ENCODE peak calls at places on chromosomes 7 and 10, in four cellular contexts. X is endothelial cell; S is stimulated activated CD4-positive, alpha-beta T cell treated with anti-CD3 and anti-CD28 coated beads, Interleukin-12 subunit alpha, Interleukin-12 subunit beta, amount 100 ng/mL, for 48 hours; R is activated CD8-positive, alpha-beta memory T cell treated with anti-CD3 and anti-CD28 coated beads for 24 hours. Y is an unnamed sample.
A peak's percentile ranks its signal among the peaks of the same experiment; 100 is the strongest.

GRCh38 chr10:48439031-48439430 is 132.6 kb downstream of the MAPK8 start:
- DNase-seq in R (no peak), X (no peak), S (no peak), Y (peak; percentile 29)

GRCh38 chr7:150325110-150325611 is 1.8 kb upstream of the ACTR3C start:
- DNase-seq in X (no peak), S (no peak), R (no peak), Y (no peak)

GRCh38 chr7:81484266-81484665 is 285.6 kb downstream of the HGF start:
- DNase-seq in S (no peak), X (peak; percentile 24), R (no peak), Y (peak; percentile 47)

GRCh38 chr7:20393021-20394015 is 62.6 kb downstream of the ITGB8 start:
- DNase-seq in S (no peak), R (no peak), X (no peak), Y (no peak)

GRCh38 chr7:80783688-80784327 is 135.0 kb downstream of the SEMA3C start:
- DNase-seq in R (no peak), S (no peak), X (no peak), Y (no peak)

GRCh38 chr7:140656548-140657515 is 15.9 kb upstream of the ADCK2 start:
- DNase-seq in X (no peak), S (no peak), R (no peak), Y (no peak)

GRCh38 chr10:116253716-116254115 is 19.3 kb downstream of the GFRA1 start:
- DNase-seq in R (no peak), X (no peak), S (no peak), Y (no peak)

GRCh38 chr7:22549667-22550513 is 49.9 kb upstream of the STEAP1B start:
- DNase-seq in S (no peak), X (peak; percentile 84), R (no peak), Y (no peak)